ENCODE peak calls at places on chromosomes 3 and 15, in ten cellular contexts. M, V, P, T, I, A, Z, N, E and K are unnamed samples.
A peak's percentile ranks its signal among the peaks of the same experiment; 100 is the strongest.

GRCh38 chr3:48422272-48422671 is 7.6 kb downstream of the PLXNB1 start:
- DNase-seq in M (no peak), V (no peak), P (no peak), T (no peak), I (no peak), A (no peak), Z (no peak), N (peak; percentile 48), E (no peak), K (no peak)

GRCh38 chr15:40436116-40436891 is 4.4 kb upstream of the BAHD1 start:
- DNase-seq in M (no peak), V (no peak), P (no peak), T (no peak), I (no peak), A (peak; percentile 49), Z (no peak), N (peak; percentile 63), E (no peak), K (no peak)

GRCh38 chr3:123314409-123315270 is 112.9 kb downstream of the SEC22A start:
- DNase-seq in M (no peak), V (no peak), P (no peak), T (no peak), I (no peak), A (no peak), Z (no peak), N (peak; percentile 15), E (no peak), K (no peak)

GRCh38 chr15:51377038-51377761 is 35.7 kb downstream of the GLDN start:
- DNase-seq in M (no peak), V (no peak), P (peak; percentile 93), T (no peak), I (peak; percentile 82), A (no peak), Z (no peak), N (no peak), E (no peak), K (no peak)

GRCh38 chr3:141104151-141104741 is 53.1 kb downstream of the SPSB4 start:
- DNase-seq in M (no peak), V (no peak), P (no peak), T (no peak), I (peak; percentile 67), A (no peak), Z (no peak), N (no peak), E (no peak), K (no peak)

GRCh38 chr3:66500575-66501482 is at the start of gene LRIG1:
- DNase-seq in M (peak; percentile 92), V (peak; percentile 84), P (peak; percentile 97), T (peak; percentile 99), I (peak; percentile 100), A (peak; percentile 100), Z (peak; percentile 100), N (peak; percentile 100), E (peak; percentile 86), K (peak; percentile 96)

GRCh38 chr3:22537560-22537959 is 665.6 kb upstream of the UBE2E2 start:
- DNase-seq in M (no peak), V (no peak), P (no peak), T (no peak), I (no peak), A (no peak), Z (no peak), N (no peak), E (no peak), K (no peak)

GRCh38 chr3:1962531-1963090 is 136.1 kb upstream of the CNTN4 start:
- DNase-seq in M (no peak), V (no peak), P (no peak), T (no peak), I (no peak), A (no peak), Z (no peak), N (no peak), E (no peak), K (no peak)

GRCh38 chr3:106945435-106945834 is 431.8 kb upstream of the CCDC54 start:
- DNase-seq in M (no peak), V (no peak), P (peak; percentile 20), T (no peak), I (no peak), A (no peak), Z (no peak), N (no peak), E (no peak), K (no peak)

GRCh38 chr3:147943265-147943945 is 534.2 kb downstream of the ZIC1 start:
- DNase-seq in M (no peak), V (peak; percentile 3), P (peak; percentile 93), T (peak; percentile 85), I (no peak), A (no peak), Z (no peak), N (no peak), E (no peak), K (no peak)
- TF ChIP-seq POLR2A in M (no peak), V (no peak), P (no peak), T (no peak), I (no peak), A (no peak), Z (no peak), N (no peak), E (no peak), K (no peak)

GRCh38 chr3:195269375-195270078 is 1.4 kb downstream of the XXYLT1 start:
- DNase-seq in M (no peak), V (no peak), P (no peak), T (no peak), I (no peak), A (no peak), Z (no peak), N (no peak), E (no peak), K (no peak)

GRCh38 chr3:195270079-195270349 is 945 bp downstream of the XXYLT1 start:
- DNase-seq in M (no peak), V (no peak), P (no peak), T (no peak), I (no peak), A (no peak), Z (no peak), N (no peak), E (no peak), K (no peak)

GRCh38 chr3:195270350-195271115 is 426 bp downstream of the XXYLT1 start:
- DNase-seq in M (peak; percentile 45), V (peak; percentile 27), P (peak; percentile 69), T (peak; percentile 86), I (no peak), A (peak; percentile 79), Z (peak; percentile 32), N (peak; percentile 87), E (no peak), K (peak; percentile 52)

GRCh38 chr3:195271859-195272243 is 892 bp upstream of the XXYLT1 start:
- DNase-seq in M (no peak), V (no peak), P (no peak), T (no peak), I (no peak), A (no peak), Z (no peak), N (no peak), E (no peak), K (no peak)

GRCh38 chr3:195271116-195271858 is at the start of gene XXYLT1:
- DNase-seq in M (peak; percentile 81), V (peak; percentile 65), P (peak; percentile 80), T (peak; percentile 93), I (peak; percentile 94), A (peak; percentile 92), Z (peak; percentile 90), N (peak; percentile 95), E (peak; percentile 39), K (peak; percentile 75)
- TF ChIP-seq POLR2A in M (peak; percentile 54), V (no peak), P (peak; percentile 22), T (peak; percentile 84), I (no peak), A (no peak), Z (no peak), N (peak; percentile 52), E (no peak), K (no peak)

DNA sequence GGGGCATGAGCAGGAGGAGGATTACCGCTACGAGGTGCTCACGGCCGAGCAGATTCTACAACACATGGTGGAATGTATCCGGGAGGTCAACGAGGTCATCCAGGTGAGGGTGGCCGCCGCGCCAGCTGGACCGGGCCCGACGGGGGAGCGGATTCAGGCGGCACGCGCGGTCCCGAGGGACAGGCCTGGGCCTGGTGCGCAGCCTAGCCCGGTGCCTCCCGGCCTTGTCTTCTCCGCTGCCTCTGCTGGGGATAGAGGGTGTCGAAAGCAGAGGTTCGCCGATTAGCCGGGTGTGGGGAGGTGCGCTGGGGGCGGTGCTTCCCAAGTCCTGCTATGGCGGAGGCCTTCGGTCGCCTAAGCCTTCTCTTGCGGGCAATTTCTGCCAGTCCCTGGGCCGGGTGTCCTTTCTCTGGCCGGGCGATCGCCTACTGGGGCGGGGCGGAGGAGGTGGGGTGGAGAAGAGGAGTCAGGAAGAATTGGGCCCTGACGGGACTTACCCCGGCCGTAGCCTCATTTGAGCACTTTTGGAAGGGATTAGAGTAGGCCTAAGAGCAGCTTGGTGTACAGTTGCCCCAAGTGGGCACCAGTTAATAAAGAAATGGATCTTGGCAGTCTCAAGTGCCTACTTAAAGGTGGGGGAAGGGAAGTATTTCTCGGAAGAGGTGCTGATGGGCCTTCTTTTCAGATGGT is 927 bp downstream of the ARIH1 start:
- DNase-seq in M (peak; percentile 67), V (peak; percentile 70), P (peak; percentile 68), T (peak; percentile 81), I (peak; percentile 94), A (peak; percentile 85), Z (peak; percentile 82), N (peak; percentile 85), E (peak; percentile 36), K (peak; percentile 64)
- TF ChIP-seq POLR2A in M (peak; percentile 74), V (peak; percentile 47), P (peak; percentile 57), T (peak; percentile 27), I (peak; percentile 77), A (peak; percentile 89), Z (peak; percentile 50), N (peak; percentile 39), E (peak; percentile 78), K (peak; percentile 55)

DNA sequence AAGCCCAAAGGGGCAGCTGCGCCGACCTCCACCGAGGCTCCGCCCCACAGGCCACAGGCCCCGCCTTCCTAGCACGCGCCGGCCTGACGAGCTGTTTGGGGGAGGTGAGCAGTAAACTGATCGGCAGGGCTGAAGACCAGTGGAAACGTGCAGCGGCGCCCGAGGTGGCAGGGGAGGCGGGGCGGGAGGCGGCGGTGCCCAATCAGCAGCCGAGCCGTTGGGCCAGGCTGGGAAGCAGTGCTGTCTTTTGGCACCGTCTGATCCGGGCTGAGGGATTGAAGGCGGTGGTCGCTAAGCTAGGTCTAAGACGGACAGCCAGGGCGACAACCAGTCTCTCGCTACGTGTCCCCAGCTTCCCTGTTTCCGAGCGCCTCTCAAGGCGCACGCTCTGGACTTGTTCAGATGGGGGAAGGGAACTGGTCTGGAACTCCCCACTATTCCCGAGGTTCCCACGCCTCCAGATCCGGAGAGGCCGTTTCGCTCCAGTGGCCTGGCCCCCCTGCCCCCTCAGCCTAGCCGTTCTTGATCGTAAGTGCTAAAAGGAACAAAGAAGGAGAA is at the start of gene FMN1:
- DNase-seq in M (no peak), V (peak; percentile 90), P (peak; percentile 84), T (peak; percentile 97), I (peak; percentile 95), A (peak; percentile 93), Z (peak; percentile 95), N (peak; percentile 97), E (peak; percentile 38), K (peak; percentile 82)
- TF ChIP-seq POLR2A in M (no peak), V (no peak), P (no peak), T (no peak), I (no peak), A (peak; percentile 43), Z (no peak), N (peak; percentile 43), E (no peak), K (no peak)